ENCODE peak calls at places on chromosome 13, in eight cellular contexts. T is heart right ventricle, H is endodermal cell, S is PC-3, U is mucosa of descending colon, Y is suprapubic skin, F is fibroblast of lung, L is psoas muscle. B is an unnamed sample. For H3K9me3, the result is how much of the 10 kb centered on the place peaks cover.

GRCh38 chr13:35881360-35881759 is 249.8 kb downstream of the DCLK1 start:
- DNase-seq in T (no peak), H (no peak), S (no peak), U (no peak), Y (no peak), F (peak), L (no peak), B (no peak)

GRCh38 chr13:52969373-52969772 is 59.2 kb upstream of the OLFM4 start:
- DNase-seq in T (no peak), H (no peak), S (no peak), U (no peak), Y (no peak), F (no peak), L (no peak), B (no peak)

GRCh38 chr13:39330504-39330903 is 272.5 kb downstream of the LHFPL6 start:
- DNase-seq in T (no peak), H (no peak), S (no peak), U (no peak), Y (no peak), F (no peak), L (no peak), B (no peak)

GRCh38 chr13:102440259-102440936 is 38.5 kb upstream of the FGF14 start:
- DNase-seq in T (no peak), H (no peak), S (no peak), U (peak), Y (no peak), F (no peak), L (no peak), B (peak)

GRCh38 chr13:52374873-52375411 is 31.0 kb downstream of the THSD1 start:
- DNase-seq in T (no peak), H (no peak), S (no peak), U (no peak), Y (no peak), F (no peak), L (no peak), B (no peak)

GRCh38 chr13:62320129-62320724 is 904.6 kb upstream of the PCDH20 start:
- DNase-seq in T (no peak), H (no peak), S (peak), U (no peak), Y (no peak), F (peak), L (no peak), B (peak)

GRCh38 chr13:23610187-23610576 is 40.0 kb downstream of the TNFRSF19 start:
- DNase-seq in T (peak), H (no peak), S (peak), U (peak), Y (no peak), F (peak), L (no peak), B (peak)

GRCh38 chr13:95800455-95800854 is 123.5 kb downstream of the DNAJC3 start:
- DNase-seq in T (no peak), H (no peak), S (no peak), U (no peak), Y (no peak), F (no peak), L (no peak), B (no peak)

GRCh38 chr13:110137677-110138008 is 169.3 kb downstream of the COL4A1 start:
- DNase-seq in T (peak), H (no peak), S (peak), U (peak), Y (no peak), F (no peak), L (peak), B (no peak)

GRCh38 chr13:106118996-106119395 is 416.5 kb downstream of the EFNB2 start:
- DNase-seq in T (no peak), H (no peak), S (no peak), U (no peak), Y (no peak), F (peak), L (no peak), B (no peak)

GRCh38 chr13:107743100-107743499 is 472.2 kb downstream of the LIG4 start:
- DNase-seq in T (no peak), H (no peak), S (peak), U (no peak), Y (no peak), F (peak), L (no peak), B (no peak)

GRCh38 chr13:44879452-44880058 is 109.7 kb downstream of the NUFIP1 start:
- DNase-seq in T (no peak), H (peak), S (peak), U (peak), Y (no peak), F (peak), L (no peak), B (no peak)

GRCh38 chr13:66992183-66992582 is 238.0 kb downstream of the PCDH9 start:
- DNase-seq in T (no peak), H (no peak), S (no peak), U (no peak), Y (no peak), F (peak), L (no peak), B (no peak)

GRCh38 chr13:38690231-38690630 is 3.4 kb downstream of the FREM2 start:
- DNase-seq in T (no peak), H (no peak), S (no peak), U (no peak), Y (no peak), F (no peak), L (no peak), B (no peak)

GRCh38 chr13:34867590-34867989 is 74.5 kb upstream of the NBEA start:
- DNase-seq in T (no peak), H (no peak), S (peak), U (no peak), Y (no peak), F (peak), L (no peak), B (no peak)

GRCh38 chr13:80873589-80873988 is 532.7 kb upstream of the SPRY2 start:
- DNase-seq in T (no peak), H (no peak), S (peak), U (peak), Y (no peak), F (peak), L (no peak), B (no peak)

GRCh38 chr13:77492982-77493381 is 42.5 kb upstream of the SCEL start:
- DNase-seq in T (no peak), H (no peak), S (peak), U (peak), Y (no peak), F (peak), L (no peak), B (peak)

GRCh38 chr13:65594255-65594654 is 1635.9 kb downstream of the PCDH9 start:
- DNase-seq in T (no peak), H (no peak), S (no peak), U (no peak), Y (no peak), F (peak), L (no peak), B (no peak)

GRCh38 chr13:77381059-77381458 is 54.2 kb upstream of the MYCBP2 start:
- DNase-seq in T (no peak), H (no peak), S (no peak), U (no peak), Y (no peak), F (no peak), L (no peak), B (no peak)

GRCh38 chr13:89163081-89163480 is 1491.9 kb downstream of the SLITRK5 start:
- DNase-seq in T (no peak), H (no peak), S (no peak), U (no peak), Y (no peak), F (no peak), L (no peak), B (no peak)

GRCh38 chr13:28337196-28338045 is 157.5 kb downstream of the FLT1 start:
- DNase-seq in T (peak), H (no peak), S (peak), U (no peak), Y (no peak), F (peak), L (no peak), B (no peak)

GRCh38 chr13:22837980-22838615 is 342.7 kb upstream of the SGCG start:
- DNase-seq in T (no peak), H (no peak), S (no peak), U (no peak), Y (no peak), F (no peak), L (no peak), B (no peak)

DNA sequence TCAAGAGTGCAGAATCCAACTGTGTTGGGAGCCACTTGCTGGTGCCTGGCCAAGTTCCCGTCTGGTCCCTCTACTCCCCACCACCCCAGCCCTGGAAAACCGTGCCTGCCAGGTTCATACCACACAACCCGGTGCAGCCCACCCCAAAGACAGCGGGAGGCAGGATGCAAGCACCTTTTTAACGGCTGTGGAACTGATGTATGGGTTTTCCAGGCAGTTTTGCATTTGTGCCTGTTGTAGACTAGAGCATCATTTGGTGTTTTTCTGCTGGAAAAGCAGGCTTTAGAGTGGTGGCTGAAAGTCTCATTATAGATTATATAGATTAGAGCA is 13.5 kb downstream of the TFDP1 start:
- DNase-seq in T (no peak), H (no peak), S (no peak), U (no peak), Y (peak), F (no peak), L (no peak), B (no peak)
- H3K9me3 ChIP-seq in T (under half), H (under half), S (under half), U (under half), Y (under half), F (under half), L (under half), B (under half)

GRCh38 chr13:30415430-30416030 is 6.8 kb upstream of the UBE2L5 start:
- DNase-seq in T (no peak), H (no peak), S (no peak), U (no peak), Y (no peak), F (peak), L (no peak), B (no peak)
- H3K4me3 ChIP-seq in T (no peak), H (no peak), S (no peak), U (no peak), Y (no peak), F (no peak), L (no peak), B (no peak)

DNA sequence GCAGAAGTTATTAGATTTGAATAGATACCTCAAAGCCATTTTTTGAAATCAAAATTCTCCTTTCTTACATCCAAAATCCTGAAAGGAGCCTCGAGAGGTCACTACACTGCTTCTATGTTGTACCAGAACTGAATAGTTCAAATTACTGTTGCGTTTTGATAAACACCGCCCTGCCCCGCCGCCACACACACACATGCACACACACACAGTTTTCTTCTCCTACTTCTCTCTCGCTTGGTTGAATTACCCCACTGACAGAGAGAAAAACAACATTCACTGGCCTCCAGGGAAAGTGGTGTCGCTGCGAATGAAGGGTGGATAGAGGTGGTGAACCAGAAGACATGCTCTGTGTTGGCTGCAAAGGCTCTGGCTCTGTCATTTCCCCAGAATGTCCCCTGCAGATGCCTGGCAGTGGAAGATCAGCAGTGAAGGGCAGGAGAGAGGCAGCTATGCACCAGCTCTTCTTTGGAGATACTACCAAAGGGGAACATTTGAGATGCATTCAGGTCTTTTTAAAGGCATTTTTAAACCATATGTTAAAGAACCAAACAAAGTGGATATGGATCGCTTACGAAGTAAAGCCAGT is 183.3 kb upstream of the RFC3 start:
- DNase-seq in T (no peak), H (no peak), S (no peak), U (no peak), Y (no peak), F (peak), L (no peak), B (no peak)
- TF ChIP-seq CTCF in T (peak), H (no peak), S (no peak), U (no peak), Y (no peak), F (no peak), L (no peak), B (no peak)

DNA sequence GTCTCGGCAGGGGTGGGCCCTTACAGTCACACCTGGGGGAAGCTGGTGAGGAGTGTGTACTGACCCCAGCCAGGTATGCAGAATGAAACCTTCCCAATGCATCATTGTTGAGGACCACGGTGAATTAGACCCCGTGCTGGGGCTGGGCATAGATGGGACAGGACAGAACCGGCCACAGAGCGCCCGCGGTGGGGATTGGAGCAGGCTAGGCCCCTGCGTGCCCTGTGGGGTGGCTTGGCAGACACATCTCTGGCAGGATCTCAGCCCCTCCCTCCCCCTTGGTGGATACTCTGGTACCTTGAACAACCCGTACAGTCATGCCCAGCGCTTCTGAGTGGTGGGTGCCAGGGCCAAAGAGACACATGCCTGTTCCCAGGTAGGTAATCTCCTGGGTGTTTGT is 200.6 kb downstream of the TEX29 start:
- DNase-seq in T (no peak), H (no peak), S (no peak), U (no peak), Y (peak), F (no peak), L (no peak), B (no peak)
- H3K9me3 ChIP-seq in T (under half), H (under half), S (under half), U (under half), Y (under half), F (under half), L (under half), B (under half)

DNA sequence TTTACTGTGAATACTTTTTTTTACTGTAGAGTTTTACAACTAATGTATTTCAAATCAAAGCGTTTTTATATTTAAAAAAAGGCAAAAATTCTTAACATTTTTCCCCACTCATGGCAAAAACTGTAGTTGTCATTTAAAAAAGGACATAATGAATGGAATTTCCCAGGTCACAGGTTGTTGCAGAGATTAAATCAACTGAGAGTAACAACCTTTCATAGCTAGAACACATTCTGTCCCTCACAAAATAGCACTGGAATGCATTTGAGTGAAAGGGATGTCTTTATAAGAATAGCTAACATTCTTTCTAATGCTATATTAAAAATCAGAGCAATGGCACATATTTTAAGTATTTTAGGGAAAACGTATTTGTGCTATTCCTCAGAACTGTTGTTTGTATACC is 1393.3 kb upstream of the ATXN8OS start:
- DNase-seq in T (no peak), H (no peak), S (no peak), U (no peak), Y (no peak), F (peak), L (no peak), B (no peak)
- H3K4me3 ChIP-seq in T (no peak), H (peak), S (no peak), U (no peak), Y (no peak), F (no peak), L (no peak), B (no peak)

GRCh38 chr13:31927219-31927653 is 104.3 kb upstream of the FRY start:
- DNase-seq in T (no peak), H (peak), S (no peak), U (peak), Y (no peak), F (no peak), L (no peak), B (no peak)
- TF ChIP-seq CTCF in T (no peak), H (no peak), S (no peak), U (no peak), Y (no peak), F (no peak), L (no peak), B (no peak)

GRCh38 chr13:111595276-111595675 is 274.8 kb downstream of the TEX29 start:
- DNase-seq in T (no peak), H (no peak), S (no peak), U (no peak), Y (peak), F (no peak), L (no peak), B (no peak)
- H3K9me3 ChIP-seq in T (under half), H (under half), S (under half), U (under half), Y (under half), F (under half), L (under half), B (under half)

GRCh38 chr13:114034481-114034891 is 60.6 kb upstream of the C13orf46 start:
- DNase-seq in T (no peak), H (no peak), S (no peak), U (no peak), Y (no peak), F (peak), L (no peak), B (no peak)
- H3K4me3 ChIP-seq in T (no peak), H (no peak), S (no peak), U (no peak), Y (peak), F (peak), L (no peak), B (no peak)

DNA sequence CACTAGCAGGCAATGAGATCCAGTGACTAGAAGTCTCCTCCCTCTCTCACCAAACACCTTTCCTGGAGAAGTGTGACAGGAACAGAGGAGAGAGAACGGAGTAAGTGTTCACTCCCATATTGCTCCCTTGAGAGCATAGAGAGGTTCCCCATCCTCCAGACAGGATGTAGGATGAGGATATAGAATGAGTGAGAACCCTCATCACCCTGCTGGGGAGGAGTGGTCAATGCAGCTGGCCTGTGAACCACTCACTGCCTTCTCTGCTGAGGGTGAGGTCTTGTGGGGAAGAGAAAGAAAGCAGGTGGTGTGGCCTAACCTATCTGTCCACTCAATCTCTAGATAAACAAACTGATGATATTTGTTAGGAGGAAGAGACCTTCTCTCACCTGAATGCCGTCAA is 386.6 kb downstream of the PCDH20 start:
- DNase-seq in T (no peak), H (peak), S (peak), U (no peak), Y (no peak), F (no peak), L (no peak), B (no peak)
- TF ChIP-seq CTCF in T (no peak), H (peak), S (no peak), U (no peak), Y (no peak), F (no peak), L (no peak), B (no peak)

DNA sequence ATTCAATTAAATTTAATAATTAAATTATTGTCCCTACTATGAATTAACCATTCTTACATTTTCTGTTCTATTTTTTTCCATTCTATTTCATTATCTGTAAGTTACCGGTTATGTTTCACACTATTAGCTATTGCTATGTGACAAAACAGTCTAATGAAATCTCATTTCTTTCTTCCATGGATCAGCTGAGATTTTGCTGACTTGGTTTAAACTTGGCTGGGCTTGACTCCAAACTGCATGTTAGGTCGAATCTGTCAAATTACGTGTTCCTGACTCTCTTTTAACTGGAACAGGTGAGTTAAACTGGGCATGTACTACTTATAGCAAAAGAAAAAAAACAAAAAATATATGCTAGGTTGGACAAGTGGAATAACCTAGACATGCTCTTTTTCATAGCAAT is 1464.4 kb downstream of the OLFM4 start:
- DNase-seq in T (no peak), H (no peak), S (no peak), U (no peak), Y (no peak), F (no peak), L (no peak), B (no peak)
- H3K9me3 ChIP-seq in T (under half), H (under half), S (under half), U (under half), Y (under half), F (under half), L (under half), B (under half)